ENCODE peak calls at places on chromosomes 4 and X, in ten cellular contexts. L is CD4-positive, alpha-beta memory T cell; N is kidney; I is mucosa of descending colon; Q is AG10803; K is breast epithelium; M is lower leg skin; C is fibroblast of lung; R is cardiac muscle cell; Z is IMR-90. W is an unnamed sample.

GRCh38 chr4:23779839-23780238 is 110.0 kb downstream of the PPARGC1A start:
- DNase-seq in K (no peak), C (no peak), I (no peak), Q (no peak), Z (no peak), R (no peak), N (no peak), L (no peak), M (no peak), W (no peak)

GRCh38 chr4:28744066-28744465 is 1883.4 kb downstream of the STIM2 start:
- DNase-seq in Z (peak; percentile 54), R (no peak), C (peak; percentile 3), I (no peak), L (no peak), N (no peak), M (no peak), K (no peak), Q (peak; percentile 1), W (no peak)

GRCh38 chr4:8725071-8725841 is 132.7 kb downstream of the CPZ start:
- DNase-seq in R (no peak), Q (no peak), N (peak; percentile 63), C (no peak), K (no peak), Z (no peak), M (no peak), I (no peak), L (no peak), W (peak; percentile 52)

GRCh38 chrX:111507931-111508330 is 3.5 kb upstream of the SERTM2 start:
- DNase-seq in I (no peak), R (no peak), C (peak; percentile 6), N (no peak), Q (no peak), Z (peak; percentile 0), L (no peak), K (no peak), M (no peak), W (no peak)

GRCh38 chr4:97498875-97499274 is 644.4 kb downstream of the STPG2 start:
- DNase-seq in K (no peak), Q (no peak), C (peak; percentile 91), R (peak; percentile 39), N (no peak), L (no peak), I (no peak), Z (no peak), M (no peak), W (peak; percentile 52)

GRCh38 chr4:118288097-118288496 is 64.7 kb downstream of the PRSS12 start:
- DNase-seq in I (no peak), L (no peak), C (peak; percentile 33), Q (peak; percentile 81), N (no peak), Z (peak; percentile 97), K (no peak), R (no peak), M (no peak), W (no peak)

GRCh38 chr4:134544303-134544761 is 342.7 kb upstream of the PABPC4L start:
- DNase-seq in R (peak; percentile 3), L (no peak), I (no peak), M (no peak), Q (peak; percentile 24), Z (no peak), N (no peak), K (no peak), C (peak; percentile 80), W (no peak)

GRCh38 chr4:122666527-122667245 is 45.8 kb upstream of the IL21 start:
- DNase-seq in K (no peak), R (peak; percentile 89), L (no peak), Q (peak; percentile 96), N (no peak), C (peak; percentile 96), M (no peak), I (no peak), Z (peak; percentile 97), W (no peak)

GRCh38 chr4:78951862-78952472 is 12.7 kb upstream of the PAQR3 start:
- DNase-seq in M (no peak), Q (peak; percentile 48), K (no peak), N (no peak), I (peak; percentile 35), Z (peak; percentile 45), R (peak; percentile 68), L (no peak), C (peak; percentile 29), W (no peak)

GRCh38 chr4:7938513-7939376 is 916 bp downstream of the AFAP1 start:
- DNase-seq in K (no peak), Z (peak; percentile 45), N (peak; percentile 79), M (no peak), R (peak; percentile 58), I (peak; percentile 45), C (no peak), Q (peak; percentile 56), L (peak; percentile 50), W (no peak)

GRCh38 chr4:65250916-65251315 is 419.4 kb downstream of the EPHA5 start:
- DNase-seq in Q (no peak), L (no peak), I (no peak), C (no peak), N (no peak), R (no peak), Z (no peak), M (no peak), K (no peak), W (no peak)

GRCh38 chr4:174091130-174091529 is 192.3 kb downstream of the FBXO8 start:
- DNase-seq in I (no peak), L (no peak), N (no peak), K (no peak), R (no peak), Q (no peak), C (no peak), Z (no peak), M (no peak), W (no peak)

GRCh38 chrX:155143959-155144548 is 72.2 kb upstream of the VBP1 start:
- DNase-seq in R (no peak), M (no peak), K (no peak), C (no peak), Z (no peak), N (no peak), L (no peak), Q (no peak), I (no peak), W (no peak)

GRCh38 chr4:105714932-105715331 is 6.3 kb downstream of the GSTCD start:
- DNase-seq in R (peak; percentile 5), L (no peak), C (no peak), Z (no peak), M (no peak), I (no peak), N (no peak), K (no peak), Q (no peak), W (no peak)

GRCh38 chr4:7755529-7755928 is 184.1 kb downstream of the AFAP1 start:
- DNase-seq in Q (no peak), N (peak; percentile 66), I (no peak), R (no peak), C (no peak), K (no peak), M (no peak), L (no peak), Z (no peak), W (no peak)

GRCh38 chrX:131944936-131945902 is 77.9 kb upstream of the STK26 start:
- DNase-seq in M (no peak), R (no peak), K (no peak), L (no peak), I (no peak), Z (no peak), Q (no peak), N (no peak), C (no peak), W (no peak)

DNA sequence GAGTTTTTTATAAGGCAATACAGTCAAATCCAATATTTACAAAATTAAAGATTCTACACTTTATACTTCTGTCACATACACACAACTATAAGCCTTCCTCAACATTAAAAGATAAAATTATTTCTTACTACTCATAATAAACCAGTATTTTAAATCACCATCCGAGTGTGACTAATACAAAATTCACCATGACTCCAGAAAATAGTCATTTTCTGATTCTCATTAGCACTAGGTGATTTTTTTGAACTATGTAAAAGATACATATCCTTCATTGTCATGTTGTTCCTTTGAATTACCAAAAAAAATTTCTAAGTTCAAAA is 641 bp upstream of the SLC7A11 start:
- DNase-seq in N (no peak), R (no peak), C (no peak), Z (no peak), I (no peak), M (no peak), K (no peak), L (no peak), Q (no peak), W (no peak)
- H3K4me3 ChIP-seq in N (peak overlapping the region; percentile 56), R (peak overlapping the region; percentile 23), C (peak overlapping the region; percentile 86), Z (peak overlapping the region; percentile 75), I (no peak overlapping the region), M (no peak overlapping the region), K (peak overlapping the region; percentile 40), L (no peak overlapping the region), Q (peak overlapping the region; percentile 42), W (peak overlapping the region; percentile 13)

DNA sequence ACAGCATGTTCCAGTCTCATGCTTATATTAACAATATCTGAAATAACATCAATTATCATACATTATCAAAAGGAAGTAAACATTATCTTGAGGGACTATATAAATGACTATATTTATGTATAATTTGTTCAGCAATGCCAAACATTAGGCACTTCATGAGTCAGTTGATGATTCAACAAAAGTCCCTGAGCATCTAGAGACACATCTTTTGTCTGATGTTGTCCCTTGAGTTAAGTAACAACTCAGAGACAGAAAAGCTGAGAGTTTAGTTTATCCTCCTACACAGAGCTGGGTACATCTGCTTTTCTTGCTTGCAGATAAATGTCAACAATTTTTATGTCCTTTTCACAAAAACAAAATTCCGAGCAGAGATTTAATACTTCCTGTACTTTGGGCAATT is 311.1 kb downstream of the INPP4B start:
- DNase-seq in Q (no peak), C (peak; percentile 32), I (no peak), R (no peak), M (no peak), N (no peak), L (no peak), K (no peak), Z (peak; percentile 45), W (no peak)
- H3K4me3 ChIP-seq in Q (no peak overlapping the region), C (no peak overlapping the region), I (no peak overlapping the region), R (no peak overlapping the region), M (no peak overlapping the region), N (no peak overlapping the region), L (no peak overlapping the region), K (no peak overlapping the region), Z (no peak overlapping the region), W (no peak overlapping the region)

GRCh38 chr4:63493265-63493664 is 916.0 kb downstream of the TECRL start:
- DNase-seq in K (no peak), Z (no peak), M (no peak), I (no peak), R (no peak), Q (no peak), C (no peak), L (no peak), N (no peak), W (no peak)
- H3K4me3 ChIP-seq in K (no peak overlapping the region), Z (no peak overlapping the region), M (no peak overlapping the region), I (no peak overlapping the region), R (no peak overlapping the region), Q (no peak overlapping the region), C (no peak overlapping the region), L (no peak overlapping the region), N (no peak overlapping the region), W (no peak overlapping the region)

DNA sequence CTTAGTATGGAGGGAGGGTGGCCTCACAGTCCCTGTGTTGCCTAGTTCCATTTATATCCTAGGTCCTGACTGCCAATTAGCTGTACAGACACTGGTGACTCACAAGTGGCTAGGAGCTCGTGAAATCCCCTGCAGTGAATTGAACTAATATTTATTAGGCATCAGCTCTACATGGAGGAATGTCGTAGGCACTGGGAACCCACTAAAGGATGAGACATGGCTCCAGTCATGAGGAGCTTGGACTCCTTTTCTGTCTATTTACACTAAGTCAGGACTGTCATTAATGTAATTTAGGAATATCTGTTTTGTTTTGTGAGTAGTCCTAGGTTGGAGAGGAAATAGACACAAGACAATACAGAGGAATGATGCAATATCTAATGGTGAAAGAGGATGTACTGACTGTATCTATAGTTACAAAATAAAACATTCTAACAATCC is 67.7 kb downstream of the MID1IP1 start:
- DNase-seq in M (peak; percentile 26), I (no peak), C (peak; percentile 52), N (no peak), L (no peak), Q (peak; percentile 69), K (no peak), R (peak; percentile 64), Z (peak; percentile 75), W (no peak)
- H3K4me3 ChIP-seq in M (no peak overlapping the region), I (no peak overlapping the region), C (no peak overlapping the region), N (no peak overlapping the region), L (no peak overlapping the region), Q (no peak overlapping the region), K (no peak overlapping the region), R (no peak overlapping the region), Z (no peak overlapping the region), W (no peak overlapping the region)

W was measured in RWPE2.